ENCODE peak calls at places on chromosomes 5 and 9, in ten cellular contexts. One of them, this sample, is unnamed. For H3K4me1, the result is how much of the 10 kb centered on the place peaks cover.

GRCh38 chr5:181120311-181120710 is 10.7 kb downstream of the OR2V1 start:
- DNase-seq in cardiac muscle cell: no peak
- DNase-seq in hepatocyte: no peak
- DNase-seq in uterus: no peak
- DNase-seq in upper lobe of right lung: no peak
- DNase-seq in psoas muscle: no peak
- DNase-seq in fibroblast of lung: peak
- DNase-seq in CD8-positive, alpha-beta T cell: no peak
- DNase-seq in pancreas: no peak
- DNase-seq in HCT116: no peak
- DNase-seq in this sample: no peak

GRCh38 chr9:109450346-109450745 is 47.8 kb downstream of the PTPN3 start:
- DNase-seq in cardiac muscle cell: no peak
- DNase-seq in hepatocyte: no peak
- DNase-seq in uterus: no peak
- DNase-seq in upper lobe of right lung: no peak
- DNase-seq in psoas muscle: no peak
- DNase-seq in fibroblast of lung: no peak
- DNase-seq in CD8-positive, alpha-beta T cell: no peak
- DNase-seq in pancreas: no peak
- DNase-seq in HCT116: no peak
- DNase-seq in this sample: no peak

GRCh38 chr5:75265731-75266130 is 29.1 kb upstream of the ANKRD31 start:
- DNase-seq in cardiac muscle cell: peak
- DNase-seq in hepatocyte: peak
- DNase-seq in uterus: no peak
- DNase-seq in upper lobe of right lung: no peak
- DNase-seq in psoas muscle: no peak
- DNase-seq in fibroblast of lung: peak
- DNase-seq in CD8-positive, alpha-beta T cell: no peak
- DNase-seq in pancreas: no peak
- DNase-seq in HCT116: peak
- DNase-seq in this sample: no peak

GRCh38 chr5:139774980-139775654 is 20.5 kb upstream of the PSD2 start:
- DNase-seq in cardiac muscle cell: peak
- DNase-seq in hepatocyte: peak
- DNase-seq in uterus: peak
- DNase-seq in upper lobe of right lung: peak
- DNase-seq in psoas muscle: peak
- DNase-seq in fibroblast of lung: peak
- DNase-seq in CD8-positive, alpha-beta T cell: peak
- DNase-seq in pancreas: no peak
- DNase-seq in HCT116: no peak
- DNase-seq in this sample: peak

GRCh38 chr5:8710426-8710930 is 835.4 kb downstream of the SEMA5A start:
- DNase-seq in cardiac muscle cell: no peak
- DNase-seq in hepatocyte: no peak
- DNase-seq in uterus: no peak
- DNase-seq in upper lobe of right lung: no peak
- DNase-seq in psoas muscle: no peak
- DNase-seq in fibroblast of lung: no peak
- DNase-seq in CD8-positive, alpha-beta T cell: no peak
- DNase-seq in pancreas: no peak
- DNase-seq in HCT116: no peak
- DNase-seq in this sample: no peak

GRCh38 chr5:142886956-142887355 is 116.8 kb downstream of the ARHGAP26 start:
- DNase-seq in cardiac muscle cell: no peak
- DNase-seq in hepatocyte: no peak
- DNase-seq in uterus: no peak
- DNase-seq in upper lobe of right lung: no peak
- DNase-seq in psoas muscle: no peak
- DNase-seq in fibroblast of lung: no peak
- DNase-seq in CD8-positive, alpha-beta T cell: no peak
- DNase-seq in pancreas: no peak
- DNase-seq in HCT116: no peak
- DNase-seq in this sample: no peak

GRCh38 chr5:123033157-123033671 is 3.3 kb downstream of the PPIC start:
- DNase-seq in cardiac muscle cell: no peak
- DNase-seq in hepatocyte: no peak
- DNase-seq in uterus: no peak
- DNase-seq in upper lobe of right lung: no peak
- DNase-seq in psoas muscle: no peak
- DNase-seq in fibroblast of lung: no peak
- DNase-seq in CD8-positive, alpha-beta T cell: no peak
- DNase-seq in pancreas: no peak
- DNase-seq in HCT116: no peak
- DNase-seq in this sample: no peak

GRCh38 chr5:158119852-158120708 is 261.1 kb upstream of the CLINT1 start:
- DNase-seq in cardiac muscle cell: no peak
- DNase-seq in hepatocyte: no peak
- DNase-seq in uterus: peak
- DNase-seq in upper lobe of right lung: no peak
- DNase-seq in psoas muscle: peak
- DNase-seq in fibroblast of lung: peak
- DNase-seq in CD8-positive, alpha-beta T cell: no peak
- DNase-seq in pancreas: no peak
- DNase-seq in HCT116: no peak
- DNase-seq in this sample: no peak

GRCh38 chr9:93532121-93532520 is 44.3 kb upstream of the PHF2 start:
- DNase-seq in cardiac muscle cell: no peak
- DNase-seq in hepatocyte: no peak
- DNase-seq in uterus: no peak
- DNase-seq in upper lobe of right lung: no peak
- DNase-seq in psoas muscle: no peak
- DNase-seq in fibroblast of lung: no peak
- DNase-seq in CD8-positive, alpha-beta T cell: no peak
- DNase-seq in pancreas: no peak
- DNase-seq in HCT116: no peak
- DNase-seq in this sample: no peak

GRCh38 chr5:54301215-54301614 is 9.2 kb downstream of the ARL15 start:
- DNase-seq in cardiac muscle cell: no peak
- DNase-seq in hepatocyte: no peak
- DNase-seq in uterus: no peak
- DNase-seq in upper lobe of right lung: no peak
- DNase-seq in psoas muscle: no peak
- DNase-seq in fibroblast of lung: no peak
- DNase-seq in CD8-positive, alpha-beta T cell: no peak
- DNase-seq in pancreas: no peak
- DNase-seq in HCT116: no peak
- DNase-seq in this sample: no peak

GRCh38 chr9:131622536-131622935 is 77.2 kb downstream of the PRRT1B start:
- DNase-seq in cardiac muscle cell: no peak
- DNase-seq in hepatocyte: no peak
- DNase-seq in uterus: no peak
- DNase-seq in upper lobe of right lung: no peak
- DNase-seq in psoas muscle: no peak
- DNase-seq in fibroblast of lung: no peak
- DNase-seq in CD8-positive, alpha-beta T cell: no peak
- DNase-seq in pancreas: no peak
- DNase-seq in HCT116: no peak
- DNase-seq in this sample: no peak

GRCh38 chr5:997711-998110 is 10.9 kb upstream of the NKD2 start:
- DNase-seq in cardiac muscle cell: no peak
- DNase-seq in hepatocyte: no peak
- DNase-seq in uterus: peak
- DNase-seq in upper lobe of right lung: peak
- DNase-seq in psoas muscle: no peak
- DNase-seq in fibroblast of lung: no peak
- DNase-seq in CD8-positive, alpha-beta T cell: no peak
- DNase-seq in pancreas: no peak
- DNase-seq in HCT116: no peak
- DNase-seq in this sample: peak

GRCh38 chr9:135247174-135247930 is 159.9 kb downstream of the OLFM1 start:
- DNase-seq in cardiac muscle cell: no peak
- DNase-seq in hepatocyte: no peak
- DNase-seq in uterus: no peak
- DNase-seq in upper lobe of right lung: peak
- DNase-seq in psoas muscle: peak
- DNase-seq in fibroblast of lung: no peak
- DNase-seq in CD8-positive, alpha-beta T cell: no peak
- DNase-seq in pancreas: peak
- DNase-seq in HCT116: no peak
- DNase-seq in this sample: no peak

GRCh38 chr9:12923472-12924009 is 148.7 kb downstream of the LURAP1L start:
- DNase-seq in cardiac muscle cell: peak
- DNase-seq in hepatocyte: peak
- DNase-seq in uterus: peak
- DNase-seq in upper lobe of right lung: no peak
- DNase-seq in psoas muscle: no peak
- DNase-seq in fibroblast of lung: peak
- DNase-seq in CD8-positive, alpha-beta T cell: no peak
- DNase-seq in pancreas: no peak
- DNase-seq in HCT116: no peak
- DNase-seq in this sample: no peak

GRCh38 chr9:121929893-121930875 is 162.9 kb downstream of the TTLL11 start:
- DNase-seq in cardiac muscle cell: peak
- DNase-seq in hepatocyte: no peak
- DNase-seq in uterus: no peak
- DNase-seq in upper lobe of right lung: no peak
- DNase-seq in psoas muscle: no peak
- DNase-seq in fibroblast of lung: no peak
- DNase-seq in CD8-positive, alpha-beta T cell: no peak
- DNase-seq in pancreas: no peak
- DNase-seq in HCT116: peak
- DNase-seq in this sample: peak

GRCh38 chr9:107750741-107751521 is 261.4 kb upstream of the KLF4 start:
- DNase-seq in cardiac muscle cell: no peak
- DNase-seq in hepatocyte: peak
- DNase-seq in uterus: peak
- DNase-seq in upper lobe of right lung: peak
- DNase-seq in psoas muscle: peak
- DNase-seq in fibroblast of lung: peak
- DNase-seq in CD8-positive, alpha-beta T cell: no peak
- DNase-seq in pancreas: peak
- DNase-seq in HCT116: peak
- DNase-seq in this sample: no peak
- TF ChIP-seq CTCF in cardiac muscle cell: no peak
- TF ChIP-seq CTCF in hepatocyte: no peak
- TF ChIP-seq CTCF in uterus: no peak
- TF ChIP-seq CTCF in upper lobe of right lung: no peak
- TF ChIP-seq CTCF in psoas muscle: no peak
- TF ChIP-seq CTCF in fibroblast of lung: no peak
- TF ChIP-seq CTCF in CD8-positive, alpha-beta T cell: no peak
- TF ChIP-seq CTCF in pancreas: no peak
- TF ChIP-seq CTCF in HCT116: no peak
- TF ChIP-seq CTCF in this sample: no peak

DNA sequence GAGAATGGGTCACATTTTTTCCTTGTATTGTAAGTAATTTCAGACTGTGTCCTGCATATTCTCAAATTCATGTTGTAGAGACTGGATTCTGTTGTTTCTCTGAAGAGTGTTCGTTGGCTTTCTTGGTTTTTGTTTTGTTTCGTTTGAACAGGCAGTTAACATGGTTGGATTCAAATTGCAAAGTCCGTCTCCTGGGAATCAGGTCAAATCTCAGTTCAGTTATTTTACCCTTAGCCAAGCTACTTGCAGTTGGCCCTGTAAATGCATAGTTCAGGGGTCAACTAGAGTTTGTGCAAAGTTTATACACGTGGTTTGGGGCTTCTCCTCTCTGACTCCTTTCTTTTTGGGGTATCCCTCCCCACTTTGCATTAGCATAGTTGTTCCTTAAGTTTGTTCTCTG is 21.7 kb upstream of the FBXW11 start:
- DNase-seq in cardiac muscle cell: no peak
- DNase-seq in hepatocyte: no peak
- DNase-seq in uterus: no peak
- DNase-seq in upper lobe of right lung: no peak
- DNase-seq in psoas muscle: no peak
- DNase-seq in fibroblast of lung: no peak
- DNase-seq in CD8-positive, alpha-beta T cell: no peak
- DNase-seq in pancreas: no peak
- DNase-seq in HCT116: no peak
- DNase-seq in this sample: no peak
- H3K27ac ChIP-seq in cardiac muscle cell: no peak
- H3K27ac ChIP-seq in hepatocyte: no peak
- H3K27ac ChIP-seq in uterus: no peak
- H3K27ac ChIP-seq in upper lobe of right lung: no peak
- H3K27ac ChIP-seq in psoas muscle: no peak
- H3K27ac ChIP-seq in fibroblast of lung: no peak
- H3K27ac ChIP-seq in CD8-positive, alpha-beta T cell: no peak
- H3K27ac ChIP-seq in pancreas: no peak
- H3K27ac ChIP-seq in HCT116: no peak
- H3K27ac ChIP-seq in this sample: no peak

GRCh38 chr5:125337222-125337768 is 590.9 kb upstream of the ZNF608 start:
- DNase-seq in cardiac muscle cell: no peak
- DNase-seq in hepatocyte: no peak
- DNase-seq in uterus: no peak
- DNase-seq in upper lobe of right lung: no peak
- DNase-seq in psoas muscle: no peak
- DNase-seq in fibroblast of lung: no peak
- DNase-seq in CD8-positive, alpha-beta T cell: no peak
- DNase-seq in pancreas: no peak
- DNase-seq in HCT116: no peak
- DNase-seq in this sample: no peak

GRCh38 chr5:125331987-125332628 is 585.7 kb upstream of the ZNF608 start:
- DNase-seq in cardiac muscle cell: no peak
- DNase-seq in hepatocyte: no peak
- DNase-seq in uterus: no peak
- DNase-seq in upper lobe of right lung: no peak
- DNase-seq in psoas muscle: no peak
- DNase-seq in fibroblast of lung: no peak
- DNase-seq in CD8-positive, alpha-beta T cell: no peak
- DNase-seq in pancreas: no peak
- DNase-seq in HCT116: no peak
- DNase-seq in this sample: no peak

GRCh38 chr5:125341436-125341835 is 595.0 kb upstream of the ZNF608 start:
- DNase-seq in cardiac muscle cell: no peak
- DNase-seq in hepatocyte: no peak
- DNase-seq in uterus: no peak
- DNase-seq in upper lobe of right lung: no peak
- DNase-seq in psoas muscle: no peak
- DNase-seq in fibroblast of lung: no peak
- DNase-seq in CD8-positive, alpha-beta T cell: no peak
- DNase-seq in pancreas: no peak
- DNase-seq in HCT116: no peak
- DNase-seq in this sample: no peak

GRCh38 chr5:125338804-125339203 is 592.4 kb upstream of the ZNF608 start:
- DNase-seq in cardiac muscle cell: no peak
- DNase-seq in hepatocyte: no peak
- DNase-seq in uterus: no peak
- DNase-seq in upper lobe of right lung: no peak
- DNase-seq in psoas muscle: no peak
- DNase-seq in fibroblast of lung: peak
- DNase-seq in CD8-positive, alpha-beta T cell: no peak
- DNase-seq in pancreas: no peak
- DNase-seq in HCT116: no peak
- DNase-seq in this sample: no peak

GRCh38 chr5:125336401-125336800 is 590.0 kb upstream of the ZNF608 start:
- DNase-seq in cardiac muscle cell: no peak
- DNase-seq in hepatocyte: no peak
- DNase-seq in uterus: no peak
- DNase-seq in upper lobe of right lung: no peak
- DNase-seq in psoas muscle: no peak
- DNase-seq in fibroblast of lung: peak
- DNase-seq in CD8-positive, alpha-beta T cell: no peak
- DNase-seq in pancreas: no peak
- DNase-seq in HCT116: no peak
- DNase-seq in this sample: no peak
- H3K4me1 ChIP-seq in cardiac muscle cell: under half
- H3K4me1 ChIP-seq in hepatocyte: under half
- H3K4me1 ChIP-seq in uterus: under half
- H3K4me1 ChIP-seq in upper lobe of right lung: under half
- H3K4me1 ChIP-seq in psoas muscle: under half
- H3K4me1 ChIP-seq in fibroblast of lung: under half
- H3K4me1 ChIP-seq in CD8-positive, alpha-beta T cell: under half
- H3K4me1 ChIP-seq in pancreas: under half
- H3K4me1 ChIP-seq in HCT116: under half
- H3K4me1 ChIP-seq in this sample: under half

GRCh38 chr5:151406322-151406947 is 41.0 kb upstream of the SLC36A1 start:
- DNase-seq in cardiac muscle cell: peak
- DNase-seq in hepatocyte: peak
- DNase-seq in uterus: no peak
- DNase-seq in upper lobe of right lung: no peak
- DNase-seq in psoas muscle: no peak
- DNase-seq in fibroblast of lung: no peak
- DNase-seq in CD8-positive, alpha-beta T cell: no peak
- DNase-seq in pancreas: no peak
- DNase-seq in HCT116: peak
- DNase-seq in this sample: peak
- TF ChIP-seq CTCF in cardiac muscle cell: peak
- TF ChIP-seq CTCF in hepatocyte: peak
- TF ChIP-seq CTCF in uterus: no peak
- TF ChIP-seq CTCF in upper lobe of right lung: peak
- TF ChIP-seq CTCF in psoas muscle: peak
- TF ChIP-seq CTCF in fibroblast of lung: peak
- TF ChIP-seq CTCF in CD8-positive, alpha-beta T cell: peak
- TF ChIP-seq CTCF in pancreas: peak
- TF ChIP-seq CTCF in HCT116: peak
- TF ChIP-seq CTCF in this sample: peak